ENCODE peak calls at places on chromosomes 6 and 20, in nine cellular contexts. C is hepatocyte, K is left ventricle myocardium inferior, O is heart right ventricle, L is cardiac fibroblast, V is left lung, A is cardiac muscle cell, P is heart left ventricle, Q is fibroblast of pulmonary artery. E is an unnamed sample.

GRCh38 chr6:140354296-140354695 is 979.8 kb upstream of the CITED2 start:
- DNase-seq in L (no peak), A (no peak), K (no peak), Q (no peak), C (no peak), V (no peak), O (no peak), P (no peak), E (no peak)

GRCh38 chr6:106077881-106078280 is 8.3 kb upstream of the PRDM1 start:
- DNase-seq in L (no peak), O (no peak), P (no peak), C (no peak), K (no peak), V (no peak), A (no peak), Q (no peak), E (no peak)

GRCh38 chr20:11676618-11677289 is 240.9 kb upstream of the BTBD3 start:
- DNase-seq in C (peak; percentile 73), O (peak; percentile 46), Q (peak; percentile 56), V (no peak), P (peak; percentile 48), A (peak; percentile 67), L (peak; percentile 63), K (no peak), E (peak; percentile 0)

GRCh38 chr20:19099586-19100555 is 112.6 kb upstream of the SLC24A3 start:
- DNase-seq in L (no peak), K (no peak), C (peak; percentile 14), Q (no peak), P (no peak), A (no peak), V (no peak), O (no peak), E (no peak)

GRCh38 chr20:13784271-13784892 is 337 bp downstream of the ESF1 start:
- DNase-seq in V (no peak), C (no peak), Q (no peak), L (no peak), O (no peak), K (no peak), A (no peak), P (no peak), E (no peak)

GRCh38 chr20:53606364-53606985 is 12.8 kb upstream of the ZNF217 start:
- DNase-seq in Q (peak; percentile 88), A (no peak), K (no peak), V (no peak), P (no peak), O (no peak), C (no peak), L (peak; percentile 89), E (peak; percentile 79)

GRCh38 chr20:33791959-33792597 is 19.1 kb upstream of the CHMP4B start:
- DNase-seq in P (no peak), Q (peak; percentile 59), O (peak; percentile 40), V (peak; percentile 74), K (no peak), L (peak; percentile 57), A (peak; percentile 43), C (peak; percentile 59), E (no peak)

GRCh38 chr20:33418033-33418432 is 16.7 kb upstream of the CDK5RAP1 start:
- DNase-seq in A (no peak), Q (no peak), L (no peak), V (no peak), O (no peak), C (no peak), K (no peak), P (no peak), E (no peak)

GRCh38 chr6:88443554-88443953 is 277.4 kb upstream of the CNR1 start:
- DNase-seq in C (no peak), V (no peak), L (no peak), O (no peak), K (no peak), Q (no peak), A (no peak), P (no peak), E (no peak)

GRCh38 chr20:57291694-57292093 is 25.3 kb upstream of the BMP7 start:
- DNase-seq in A (no peak), C (no peak), K (no peak), P (no peak), L (no peak), O (no peak), Q (no peak), V (no peak), E (no peak)

GRCh38 chr6:4667591-4667990 is 108.6 kb upstream of the CDYL start:
- DNase-seq in K (no peak), P (no peak), V (no peak), O (no peak), C (no peak), L (no peak), A (no peak), Q (no peak), E (no peak)

GRCh38 chr6:36118550-36119107 is 11.7 kb upstream of the MAPK13 start:
- DNase-seq in V (no peak), C (peak; percentile 74), O (no peak), P (no peak), Q (no peak), A (no peak), K (no peak), L (no peak), E (no peak)

GRCh38 chr20:32343438-32343837 is 14.7 kb upstream of the ASXL1 start:
- DNase-seq in O (no peak), A (no peak), P (no peak), K (no peak), V (no peak), Q (peak; percentile 81), C (no peak), L (peak; percentile 73), E (no peak)

DNA sequence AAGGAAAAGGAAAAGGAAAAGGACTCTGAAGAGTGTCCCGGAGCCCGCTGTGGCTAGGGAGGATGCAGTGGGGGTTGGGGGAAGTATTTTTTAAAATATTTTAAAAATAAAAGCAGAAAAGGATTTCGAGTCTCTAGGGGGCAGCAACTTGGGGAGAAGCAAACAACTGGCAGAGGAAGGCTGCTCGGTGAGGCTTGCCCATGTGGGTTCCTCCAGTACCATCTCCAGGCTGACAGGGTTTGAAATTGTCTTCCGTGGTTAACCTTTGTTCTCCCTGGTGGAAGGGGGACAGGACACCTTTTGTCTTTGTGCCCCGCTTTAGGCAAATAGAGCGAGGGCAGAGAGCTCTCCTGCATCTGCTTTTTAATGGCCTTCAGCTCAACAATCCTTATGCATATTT is 60.4 kb upstream of the SNX9 start:
- DNase-seq in L (no peak), V (no peak), Q (peak; percentile 21), K (no peak), O (no peak), A (no peak), P (no peak), C (no peak), E (no peak)
- TF ChIP-seq CTCF in L (peak; percentile 17), V (no peak), Q (peak; percentile 4), K (no peak), O (no peak), A (peak; percentile 6), P (no peak), C (peak; percentile 15), E (peak; percentile 14)

DNA sequence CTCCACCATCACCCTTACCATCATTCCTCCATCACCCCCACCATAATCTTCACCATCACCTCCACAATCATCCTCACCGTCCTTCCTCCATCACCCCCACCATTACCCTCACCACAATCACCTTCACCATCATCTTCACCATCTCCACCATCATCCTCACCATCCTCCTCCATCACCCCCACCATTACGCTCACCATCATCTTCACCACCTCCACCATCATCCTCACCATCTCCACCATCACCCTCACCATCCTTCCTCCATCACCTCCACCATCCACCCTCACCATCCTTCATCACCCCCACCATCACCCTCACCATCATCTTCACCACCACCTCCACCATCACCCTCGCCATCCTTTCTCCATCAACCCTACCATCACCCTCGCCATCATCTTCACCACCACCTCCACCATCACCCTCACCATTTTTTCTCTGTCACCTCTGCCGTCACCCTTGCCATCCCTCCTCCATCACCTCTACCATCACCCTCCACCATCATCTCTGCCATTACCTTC is 33.1 kb upstream of the MPC1 start:
- DNase-seq in Q (no peak), L (no peak), O (no peak), P (no peak), C (no peak), A (no peak), K (no peak), V (no peak), E (no peak)
- H3K4me3 ChIP-seq in Q (no peak overlapping the region), L (no peak overlapping the region), O (no peak overlapping the region), P (no peak overlapping the region), C (no peak overlapping the region), A (no peak overlapping the region), K (no peak overlapping the region), V (no peak overlapping the region), E (no peak overlapping the region)

GRCh38 chr6:26094036-26094435 is 6.8 kb downstream of the HFE start:
- DNase-seq in Q (no peak), V (no peak), A (no peak), P (no peak), C (no peak), K (no peak), L (no peak), O (no peak), E (no peak)

GRCh38 chr6:26092443-26092842 is 5.2 kb downstream of the HFE start:
- DNase-seq in A (no peak), C (no peak), P (no peak), Q (no peak), K (no peak), L (no peak), O (no peak), V (no peak), E (no peak)

GRCh38 chr6:26103141-26103769 is 16.0 kb downstream of the HFE start:
- DNase-seq in P (no peak), K (no peak), Q (peak; percentile 70), V (no peak), C (peak; percentile 46), A (no peak), O (no peak), L (peak; percentile 73), E (no peak)

DNA sequence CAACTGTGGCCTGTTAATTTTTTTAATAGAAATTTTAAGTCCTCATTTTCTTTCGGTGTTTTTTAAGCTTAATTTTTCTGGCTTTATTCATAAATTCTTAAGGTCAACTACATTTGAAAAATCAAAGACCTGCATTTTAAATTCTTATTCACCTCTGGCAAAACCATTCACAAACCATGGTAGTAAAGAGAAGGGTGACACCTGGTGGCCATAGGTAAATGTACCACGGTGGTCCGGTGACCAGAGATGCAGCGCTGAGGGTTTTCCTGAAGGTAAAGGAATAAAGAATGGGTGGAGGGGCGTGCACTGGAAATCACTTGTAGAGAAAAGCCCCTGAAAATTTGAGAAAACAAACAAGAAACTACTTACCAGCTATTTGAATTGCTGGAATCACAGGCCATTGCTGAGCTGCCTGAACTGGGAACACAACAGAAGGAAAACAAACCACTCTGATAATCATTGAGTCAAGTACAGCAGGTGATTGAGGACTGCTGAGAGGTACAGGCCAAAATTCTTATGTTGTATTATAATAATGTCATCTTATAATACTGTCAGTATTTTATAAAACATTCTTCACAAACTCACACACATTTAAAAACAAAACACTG is 10.1 kb downstream of the HFE start:
- DNase-seq in K (no peak), L (peak; percentile 79), A (peak; percentile 83), V (no peak), Q (peak; percentile 81), O (no peak), C (peak; percentile 86), P (peak; percentile 49), E (peak; percentile 48)
- TF ChIP-seq CTCF in K (peak; percentile 87), L (peak; percentile 62), A (peak; percentile 71), V (peak; percentile 69), Q (peak; percentile 68), O (peak; percentile 86), C (peak; percentile 89), P (peak; percentile 83), E (peak; percentile 59)

DNA sequence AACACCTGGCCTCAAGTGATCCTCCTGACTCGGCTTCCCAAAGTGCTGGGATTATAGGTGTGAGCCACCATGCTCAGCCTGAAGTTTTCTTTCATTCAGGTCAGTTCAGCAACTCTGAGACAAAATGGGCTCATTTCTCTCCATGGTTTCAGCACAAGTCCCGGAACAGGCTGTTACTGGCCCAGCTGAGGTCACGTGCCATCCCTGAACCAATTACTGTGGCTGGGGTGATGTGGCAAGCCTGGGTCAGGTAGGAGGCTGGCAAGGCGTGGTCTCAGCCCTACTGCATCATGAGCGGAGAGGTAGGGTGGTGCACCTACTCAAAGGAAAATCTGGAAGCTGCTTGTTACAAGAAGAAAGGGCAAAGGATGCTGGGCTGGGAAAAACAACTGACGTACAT is 326.4 kb downstream of the KIF16B start:
- DNase-seq in K (no peak), A (no peak), L (no peak), Q (no peak), V (no peak), P (no peak), C (no peak), O (no peak), E (no peak)
- H3K4me3 ChIP-seq in K (no peak overlapping the region), A (no peak overlapping the region), L (no peak overlapping the region), Q (no peak overlapping the region), V (no peak overlapping the region), P (no peak overlapping the region), C (no peak overlapping the region), O (no peak overlapping the region), E (no peak overlapping the region)